ENCODE peak calls at places on chromosomes 11 and 22, in seven cellular contexts. Z is fibroblast of the aortic adventitia, F is cardiac muscle cell, Q is GM12864, Y is RWPE2, X is AG04449, M is HFF-Myc. U is an unnamed sample.
A peak's percentile ranks its signal among the peaks of the same experiment; 100 is the strongest.

GRCh38 chr11:3614742-3615171 is 27.0 kb downstream of the ART5 start:
- DNase-seq in F (no peak), Q (no peak), X (no peak), M (no peak), Y (no peak), Z (no peak), U (no peak)

GRCh38 chr11:124920870-124921609 is 2.0 kb downstream of the HEPN1 start:
- DNase-seq in M (no peak), F (peak; percentile 86), Z (peak; percentile 31), Q (no peak), Y (no peak), X (no peak), U (no peak)

GRCh38 chr22:49998718-49999062 is 13.9 kb downstream of the IL17REL start:
- DNase-seq in M (no peak), X (no peak), F (no peak), Z (no peak), Y (no peak), Q (no peak), U (no peak)

GRCh38 chr11:31437742-31438435 is 68.2 kb downstream of the DNAJC24 start:
- DNase-seq in F (no peak), Y (no peak), M (no peak), X (peak; percentile 65), Q (no peak), Z (peak; percentile 6), U (peak; percentile 10)

GRCh38 chr11:45145421-45146071 is 893 bp upstream of the PRDM11 start:
- DNase-seq in M (no peak), F (peak; percentile 70), X (no peak), Z (peak; percentile 36), Q (no peak), Y (no peak), U (no peak)

GRCh38 chr22:23414727-23415489 is 165.2 kb downstream of the IGLL1 start:
- DNase-seq in Y (no peak), X (no peak), Q (no peak), Z (no peak), F (no peak), M (no peak), U (no peak)

GRCh38 chr11:6320411-6321207 is at the start of gene CAVIN3:
- DNase-seq in Z (peak; percentile 92), X (no peak), M (no peak), F (peak; percentile 89), Y (peak; percentile 82), Q (peak; percentile 45), U (no peak)

GRCh38 chr11:117146521-117146920 is 2.4 kb downstream of the PAFAH1B2 start:
- DNase-seq in Y (no peak), Z (peak; percentile 20), Q (no peak), M (no peak), X (no peak), F (peak; percentile 64), U (no peak)

GRCh38 chr11:95154514-95154913 is 64.9 kb downstream of the ENDOD1 start:
- DNase-seq in Y (no peak), X (no peak), M (no peak), F (peak; percentile 74), Q (no peak), Z (peak; percentile 67), U (no peak)

GRCh38 chr11:121194731-121195596 is 93.9 kb downstream of the TECTA start:
- DNase-seq in F (peak; percentile 77), Y (no peak), Z (peak; percentile 78), M (peak; percentile 54), Q (peak; percentile 38), X (peak; percentile 10), U (peak; percentile 18)

GRCh38 chr11:116199182-116199581 is 573.6 kb downstream of the BUD13 start:
- DNase-seq in F (no peak), M (no peak), X (no peak), Z (no peak), Y (no peak), Q (no peak), U (no peak)

GRCh38 chr22:22556995-22557925 is 1.8 kb downstream of the PRAME start:
- DNase-seq in Z (no peak), X (no peak), M (no peak), Q (no peak), F (no peak), Y (no peak), U (no peak)

GRCh38 chr11:20031155-20032001 is 128.9 kb downstream of the DBX1 start:
- DNase-seq in X (peak; percentile 91), Y (no peak), Q (no peak), Z (peak; percentile 88), M (no peak), F (peak; percentile 72), U (peak; percentile 83)
- H3K4me3 ChIP-seq in X (peak overlapping the region; percentile 19), Y (no peak overlapping the region), Q (no peak overlapping the region), Z (peak overlapping the region; percentile 9), M (no peak overlapping the region), F (no peak overlapping the region), U (no peak overlapping the region)

GRCh38 chr11:134391656-134392055 is 20.4 kb downstream of the B3GAT1 start:
- DNase-seq in Y (no peak), Q (no peak), X (no peak), F (no peak), Z (no peak), M (no peak), U (no peak)

GRCh38 chr11:134395002-134395401 is 17.0 kb downstream of the B3GAT1 start:
- DNase-seq in Q (no peak), Y (no peak), F (no peak), X (no peak), Z (no peak), M (no peak), U (no peak)

GRCh38 chr11:134392953-134393615 is 19.0 kb downstream of the B3GAT1 start:
- DNase-seq in Z (no peak), X (no peak), M (no peak), Y (no peak), Q (no peak), F (no peak), U (no peak)

GRCh38 chr11:134394311-134394710 is 17.7 kb downstream of the B3GAT1 start:
- DNase-seq in F (no peak), X (no peak), Z (no peak), M (no peak), Y (no peak), Q (no peak), U (no peak)

DNA sequence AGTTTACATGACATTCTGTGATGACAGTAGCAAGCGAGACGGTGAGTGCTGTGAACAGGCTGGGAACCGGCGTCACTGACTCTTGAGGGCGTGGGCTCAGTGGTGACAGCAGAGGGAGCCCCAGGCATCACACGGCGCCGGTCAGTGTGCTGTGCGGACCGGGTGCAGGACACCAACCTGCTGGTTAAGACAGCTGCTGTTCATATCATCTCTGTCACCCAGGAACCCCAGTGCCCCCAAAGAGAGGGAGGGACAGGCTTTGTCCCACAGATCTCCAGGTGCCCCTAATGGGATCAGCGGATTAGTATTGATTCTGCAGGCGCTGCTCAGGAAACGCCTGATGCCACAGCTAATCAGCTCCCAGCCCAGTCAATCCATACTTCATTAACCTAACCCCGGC is 18.4 kb downstream of the B3GAT1 start:
- DNase-seq in M (no peak), F (no peak), X (no peak), Q (no peak), Y (no peak), Z (no peak), U (no peak)
- TF ChIP-seq CTCF in M (no peak), F (peak; percentile 4), X (no peak), Q (peak; percentile 11), Y (peak; percentile 9), Z (no peak), U (no peak)

DNA sequence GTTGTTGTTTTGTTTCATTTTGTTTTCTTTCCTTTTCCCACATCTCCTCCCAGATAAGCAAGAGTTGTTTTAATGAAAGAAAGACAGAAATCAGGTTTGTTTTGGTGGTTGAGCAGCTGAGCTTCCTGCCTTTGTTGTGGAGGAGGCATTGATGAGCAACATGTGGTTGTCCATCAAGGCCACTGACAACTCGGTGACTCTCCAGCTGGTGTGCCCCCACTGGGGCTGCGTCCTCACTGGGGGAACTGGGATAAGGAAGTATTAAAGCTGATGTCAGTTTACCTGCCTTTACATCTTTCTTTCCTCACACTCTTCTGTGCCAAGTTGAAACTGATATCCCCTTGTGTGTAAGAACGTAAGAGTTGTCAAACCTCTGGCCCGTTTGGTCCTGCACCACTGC is 5.9 kb downstream of the VPS26B start:
- DNase-seq in M (no peak), Y (no peak), Q (no peak), X (no peak), Z (no peak), F (no peak), U (no peak)
- H3K4me3 ChIP-seq in M (no peak overlapping the region), Y (no peak overlapping the region), Q (no peak overlapping the region), X (no peak overlapping the region), Z (no peak overlapping the region), F (no peak overlapping the region), U (no peak overlapping the region)

GRCh38 chr11:75352417-75353206 is 1.2 kb upstream of the ARRB1 start:
- DNase-seq in Y (no peak), X (no peak), Q (no peak), Z (no peak), F (no peak), M (no peak), U (no peak)

GRCh38 chr11:75349540-75350116 is 1.8 kb downstream of the ARRB1 start:
- DNase-seq in X (no peak), M (no peak), Z (no peak), Y (no peak), F (no peak), Q (no peak), U (no peak)

GRCh38 chr11:75350122-75350742 is 1.2 kb downstream of the ARRB1 start:
- DNase-seq in Y (no peak), M (no peak), Q (no peak), Z (no peak), F (no peak), X (no peak), U (no peak)

GRCh38 chr11:75351541-75352416 is at the start of gene ARRB1:
- DNase-seq in X (no peak), Y (no peak), Q (no peak), Z (peak; percentile 62), M (no peak), F (peak; percentile 70), U (no peak)

DNA sequence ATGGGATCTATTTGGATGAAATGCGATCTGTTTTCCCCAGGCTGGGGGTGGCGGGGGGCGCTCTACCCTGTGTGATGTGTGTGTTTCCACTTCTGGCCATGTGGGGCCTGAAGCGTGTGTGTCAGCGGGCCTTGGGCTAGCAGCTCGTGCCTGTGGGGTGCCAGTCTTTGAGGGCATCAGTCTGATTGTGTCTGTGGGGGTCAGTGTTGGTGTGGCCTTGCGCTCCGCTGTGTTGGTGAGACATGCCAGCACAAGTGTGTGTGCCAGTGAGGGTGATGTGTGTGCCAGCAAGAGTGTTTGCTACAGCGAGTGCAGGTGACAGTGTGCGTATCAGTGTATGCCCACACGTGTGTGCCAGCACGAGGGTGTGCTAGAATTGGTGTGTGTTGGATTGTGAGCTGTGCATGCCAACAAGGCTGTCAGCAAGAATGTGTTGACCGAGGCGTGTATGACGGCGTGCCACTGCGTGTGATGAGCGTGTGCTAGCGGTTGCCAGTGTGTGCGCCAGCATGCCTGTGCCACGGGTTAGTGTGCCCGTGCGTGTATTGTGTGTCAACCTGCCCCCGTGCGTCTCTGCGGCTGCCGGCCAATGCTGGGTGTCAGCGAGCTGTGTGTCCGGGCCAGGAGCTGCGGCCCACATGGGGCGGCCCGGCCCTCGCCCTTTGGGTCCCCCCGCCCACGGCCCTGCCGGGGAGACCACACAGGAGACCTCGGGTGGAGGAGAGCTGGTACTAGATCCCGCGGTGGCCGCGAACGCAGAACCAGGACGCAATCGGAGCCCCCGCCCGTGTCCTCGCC is 519 bp downstream of the ARRB1 start:
- DNase-seq in F (peak; percentile 24), Q (no peak), X (no peak), Y (no peak), M (no peak), Z (peak; percentile 40), U (no peak)
- TF ChIP-seq CTCF in F (peak; percentile 18), Q (peak; percentile 16), X (no peak), Y (no peak), M (peak; percentile 10), Z (peak; percentile 31), U (no peak)